ENCODE peak calls at places on chromosomes 5 and 9, in six cellular contexts. T, D, C, I, N and Y are unnamed samples.

GRCh38 chr5:176180339-176180738 is 57.9 kb upstream of the SIMC1 start:
- DNase-seq in D (no peak), I (no peak), N (no peak), T (no peak), C (no peak), Y (no peak)

GRCh38 chr5:142783601-142784291 is 13.6 kb downstream of the ARHGAP26 start:
- DNase-seq in C (no peak), N (no peak), T (peak; percentile 14), D (no peak), I (no peak), Y (no peak)

GRCh38 chr5:31449175-31449574 is 82.7 kb downstream of the DROSHA start:
- DNase-seq in T (peak; percentile 22), I (no peak), C (no peak), D (no peak), N (peak; percentile 18), Y (no peak)

GRCh38 chr5:151078490-151079262 is 2.2 kb downstream of the TNIP1 start:
- DNase-seq in T (no peak), C (peak; percentile 66), D (no peak), I (no peak), N (no peak), Y (no peak)

GRCh38 chr5:74851684-74852353 is 14.4 kb downstream of the FAM169A start:
- DNase-seq in T (peak; percentile 63), N (no peak), D (no peak), I (no peak), C (no peak), Y (no peak)

GRCh38 chr5:140806834-140807775 is at the start of gene PCDHA4:
- DNase-seq in D (peak; percentile 77), N (no peak), C (no peak), I (peak; percentile 69), T (peak; percentile 25), Y (no peak)

GRCh38 chr5:171845857-171846785 is 60.5 kb downstream of the SMIM23 start:
- DNase-seq in N (no peak), C (no peak), I (no peak), D (no peak), T (peak; percentile 57), Y (no peak)

GRCh38 chr9:5443845-5444244 is 6.1 kb upstream of the PLGRKT start:
- DNase-seq in C (no peak), I (no peak), N (no peak), D (no peak), T (no peak), Y (no peak)

GRCh38 chr5:140245926-140246325 is 57.0 kb downstream of the PFDN1 start:
- DNase-seq in C (no peak), D (no peak), I (no peak), N (no peak), T (no peak), Y (no peak)

DNA sequence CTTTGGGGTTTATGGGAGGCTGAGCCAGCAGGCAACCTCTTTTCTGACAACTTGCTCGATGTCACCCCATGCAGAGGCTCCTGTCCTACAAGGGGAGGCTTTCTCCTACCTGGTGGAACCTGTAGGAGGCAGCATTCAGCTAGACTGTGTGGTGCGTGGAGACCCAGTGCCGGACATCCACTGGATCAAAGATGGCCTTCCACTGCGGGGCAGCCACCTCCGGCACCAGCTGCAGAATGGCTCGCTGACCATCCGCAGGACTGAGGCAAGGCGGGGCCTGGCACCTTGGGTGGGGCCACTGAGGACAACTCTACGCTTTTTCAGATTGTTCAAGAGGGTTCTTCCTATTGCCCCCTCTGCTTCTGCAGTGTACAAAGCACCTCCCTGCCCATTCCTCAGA is 36.1 kb upstream of the ASS1 start:
- DNase-seq in T (no peak), N (no peak), C (no peak), D (no peak), I (no peak), Y (no peak)
- TF ChIP-seq CTCF in T (no peak), N (no peak), C (no peak), D (no peak), I (no peak), Y (no peak)

GRCh38 chr9:134870311-134870694 is 10.3 kb upstream of the FCN2 start:
- DNase-seq in C (no peak), N (no peak), T (no peak), D (no peak), I (no peak), Y (no peak)

GRCh38 chr9:134868751-134869553 is 11.7 kb upstream of the FCN2 start:
- DNase-seq in T (no peak), C (no peak), D (no peak), I (no peak), N (no peak), Y (no peak)

GRCh38 chr9:134869554-134870310 is 10.9 kb upstream of the FCN2 start:
- DNase-seq in T (no peak), N (no peak), D (no peak), I (no peak), C (no peak), Y (no peak)

GRCh38 chr9:134870746-134871667 is 9.6 kb upstream of the FCN2 start:
- DNase-seq in C (no peak), T (no peak), I (no peak), N (no peak), D (no peak), Y (no peak)

GRCh38 chr9:134867917-134868750 is 12.5 kb upstream of the FCN2 start:
- DNase-seq in D (no peak), N (no peak), C (no peak), I (no peak), T (no peak), Y (no peak)
- TF ChIP-seq CTCF in D (no peak), N (no peak), C (no peak), I (no peak), T (no peak), Y (no peak)

DNA sequence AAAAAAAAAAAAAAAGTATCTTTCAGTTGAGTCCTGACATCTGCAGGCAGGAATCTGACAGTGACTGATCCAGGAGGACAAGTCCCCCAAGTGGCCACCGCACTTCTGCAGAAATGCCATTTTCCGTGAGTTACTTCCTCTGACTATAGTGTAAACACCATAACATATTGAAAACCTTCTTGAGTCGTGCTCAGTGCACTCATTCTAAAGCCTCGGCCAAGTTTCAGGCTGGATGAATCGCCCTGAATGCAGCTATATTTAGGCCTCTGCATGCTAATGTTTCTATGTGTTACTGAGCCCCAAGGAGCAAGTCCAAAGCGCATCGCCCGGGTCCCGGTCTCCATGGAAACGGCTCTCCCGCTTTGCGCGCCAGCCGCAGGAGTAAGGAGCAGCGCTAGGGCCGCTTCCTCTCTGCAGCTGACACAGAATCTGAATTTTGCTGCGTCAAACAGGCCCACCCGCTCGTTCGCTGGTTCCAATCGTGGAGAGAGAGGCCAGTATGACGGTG is 335.4 kb downstream of the MSX2 start:
- DNase-seq in T (peak; percentile 2), N (peak; percentile 13), D (peak; percentile 11), C (no peak), I (peak; percentile 63), Y (no peak)
- TF ChIP-seq CTCF in T (no peak), N (no peak), D (no peak), C (no peak), I (peak; percentile 51), Y (no peak)

DNA sequence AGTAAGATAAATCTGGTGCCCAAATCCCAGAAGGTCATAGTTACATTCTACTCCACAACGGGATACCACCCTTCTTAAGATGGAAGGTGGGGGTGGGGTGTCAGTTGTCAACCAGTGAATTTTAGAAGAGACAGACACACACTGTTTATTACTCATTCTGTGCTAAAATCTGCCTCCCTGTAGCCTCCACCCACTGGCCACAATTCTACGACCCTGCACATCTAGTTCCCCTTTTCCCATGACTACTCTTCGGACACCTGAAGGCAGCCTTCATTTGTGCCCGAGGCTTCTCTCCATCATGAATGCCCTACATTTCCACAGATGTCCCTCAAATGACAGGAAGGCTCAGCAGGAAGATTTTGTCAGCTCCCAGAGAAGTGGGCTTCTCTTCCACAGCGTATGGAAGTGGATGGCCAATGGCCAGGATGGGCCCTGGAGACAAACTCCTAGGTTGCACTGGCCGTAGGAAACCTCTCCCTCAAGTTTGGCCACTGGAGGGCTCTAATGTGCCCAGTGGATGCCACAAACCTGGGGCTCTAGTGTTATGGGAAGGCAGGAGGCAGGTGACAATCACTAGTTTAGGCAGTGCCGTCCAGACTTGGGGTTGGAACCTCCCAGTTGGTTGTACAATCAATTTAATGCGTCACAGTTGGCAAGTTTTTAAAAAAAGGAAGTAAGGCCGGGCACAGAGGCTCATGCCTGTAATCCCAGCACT is 46.6 kb downstream of the PTPN3 start:
- DNase-seq in C (no peak), N (no peak), D (no peak), T (no peak), I (no peak), Y (no peak)
- TF ChIP-seq CTCF in C (no peak), N (no peak), D (no peak), T (peak; percentile 11), I (no peak), Y (peak; percentile 30)

GRCh38 chr9:31541626-31542025 is 842.8 kb upstream of the ACO1 start:
- DNase-seq in I (no peak), T (peak; percentile 6), D (no peak), N (no peak), C (no peak), Y (no peak)

GRCh38 chr9:31542384-31543055 is 841.9 kb upstream of the ACO1 start:
- DNase-seq in N (no peak), C (peak; percentile 1), D (no peak), T (peak; percentile 84), I (peak; percentile 2), Y (no peak)
- TF ChIP-seq CTCF in N (peak; percentile 37), C (peak; percentile 28), D (peak; percentile 50), T (peak; percentile 63), I (peak; percentile 60), Y (peak; percentile 56)

GRCh38 chr5:132176543-132176945 is 51.1 kb downstream of the P4HA2 start:
- DNase-seq in D (no peak), I (no peak), N (no peak), C (no peak), T (no peak), Y (no peak)

GRCh38 chr5:132180134-132180745 is 47.4 kb downstream of the P4HA2 start:
- DNase-seq in D (no peak), I (no peak), N (peak; percentile 29), T (peak; percentile 85), C (no peak), Y (peak; percentile 31)

GRCh38 chr5:132177691-132178149 is 49.9 kb downstream of the P4HA2 start:
- DNase-seq in D (no peak), C (no peak), N (no peak), I (no peak), T (no peak), Y (no peak)

GRCh38 chr5:132179410-132179809 is 48.2 kb downstream of the P4HA2 start:
- DNase-seq in C (no peak), T (no peak), I (no peak), D (no peak), N (no peak), Y (no peak)

DNA sequence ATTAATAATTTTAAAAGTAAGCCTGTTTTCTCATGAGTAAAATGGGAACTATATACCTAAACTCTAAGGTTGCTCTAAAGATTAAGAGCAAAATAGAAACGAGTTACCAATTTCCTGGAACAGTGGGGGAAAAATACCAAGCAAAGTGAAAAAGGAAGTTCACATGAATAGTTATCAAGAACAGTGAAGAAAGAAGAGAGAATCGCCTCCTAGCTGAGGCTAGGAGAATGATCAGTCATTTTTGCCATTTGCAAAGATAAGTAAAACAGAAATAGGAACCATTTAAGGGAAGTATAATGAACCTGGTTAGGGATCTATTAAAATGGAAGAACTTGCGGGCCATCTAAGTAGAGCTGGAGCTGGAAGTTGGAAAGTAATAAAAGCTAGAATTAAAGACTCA is 50.7 kb downstream of the P4HA2 start:
- DNase-seq in T (peak; percentile 34), I (no peak), D (no peak), C (no peak), N (no peak), Y (no peak)
- TF ChIP-seq CTCF in T (peak; percentile 32), I (no peak), D (no peak), C (no peak), N (peak; percentile 33), Y (no peak)

GRCh38 chr5:135596788-135597187 is 18.0 kb upstream of the CXCL14 start:
- DNase-seq in I (no peak), C (no peak), D (no peak), N (no peak), T (no peak), Y (no peak)
- TF ChIP-seq CTCF in I (no peak), C (no peak), D (no peak), N (no peak), T (no peak), Y (no peak)